ENCODE peak calls at places on chromosomes 1 and 21, in ten cellular contexts. L is adrenal gland, R is HCT116, O is esophagus squamous epithelium, T is stomach, C is IMR-90, U is Peyer's patch, V is NB4, Q is body of pancreas, W is transverse colon. A is an unnamed sample.

GRCh38 chr1:2378441-2378851 is 12.9 kb downstream of the MORN1 start:
- DNase-seq in L (no peak), R (no peak), O (no peak), T (no peak), C (no peak), U (no peak), V (no peak), Q (no peak), W (peak), A (no peak)

GRCh38 chr1:112454316-112454715 is 54.4 kb upstream of the WNT2B start:
- DNase-seq in L (no peak), R (no peak), O (no peak), T (no peak), C (no peak), U (no peak), V (no peak), Q (no peak), W (no peak), A (no peak)

GRCh38 chr1:169513208-169513607 is 27.5 kb upstream of the SLC19A2 start:
- DNase-seq in L (no peak), R (no peak), O (no peak), T (no peak), C (no peak), U (no peak), V (peak), Q (peak), W (no peak), A (no peak)

GRCh38 chr1:195376190-195376589 is 1232.0 kb downstream of the KCNT2 start:
- DNase-seq in L (no peak), R (peak), O (no peak), T (no peak), C (peak), U (no peak), V (peak), Q (no peak), W (no peak), A (no peak)

GRCh38 chr1:78079580-78079979 is 33.8 kb downstream of the GIPC2 start:
- DNase-seq in L (no peak), R (no peak), O (no peak), T (no peak), C (peak), U (no peak), V (no peak), Q (no peak), W (no peak), A (no peak)

GRCh38 chr1:43267291-43267805 is 2.4 kb upstream of the TMEM125 start:
- DNase-seq in L (no peak), R (no peak), O (no peak), T (peak), C (peak), U (peak), V (no peak), Q (peak), W (no peak), A (no peak)

GRCh38 chr1:207088161-207088560 is 499 bp upstream of the C4BPB start:
- DNase-seq in L (no peak), R (no peak), O (no peak), T (no peak), C (no peak), U (no peak), V (no peak), Q (no peak), W (no peak), A (no peak)

GRCh38 chr1:61631436-61631835 is 93.5 kb downstream of the TM2D1 start:
- DNase-seq in L (no peak), R (no peak), O (no peak), T (no peak), C (no peak), U (no peak), V (no peak), Q (no peak), W (no peak), A (no peak)

GRCh38 chr21:20443558-20444155 is 554.6 kb upstream of the NCAM2 start:
- DNase-seq in L (no peak), R (no peak), O (no peak), T (no peak), C (no peak), U (no peak), V (peak), Q (no peak), W (no peak), A (no peak)

GRCh38 chr1:214146523-214146922 is 134.4 kb upstream of the SMYD2 start:
- DNase-seq in L (no peak), R (no peak), O (no peak), T (no peak), C (no peak), U (no peak), V (no peak), Q (no peak), W (peak), A (no peak)

GRCh38 chr1:85707990-85708825 is at the start of gene ZNHIT6:
- DNase-seq in L (peak), R (peak), O (peak), T (peak), C (peak), U (peak), V (peak), Q (peak), W (peak), A (peak)
- TF ChIP-seq POLR2A in L (no peak), R (peak), O (no peak), T (no peak), C (peak), U (peak), V (peak), Q (peak), W (peak), A (no peak)

GRCh38 chr1:149916193-149916926 is 1.3 kb downstream of the SV2A start:
- DNase-seq in L (no peak), R (no peak), O (no peak), T (no peak), C (no peak), U (peak), V (peak), Q (no peak), W (no peak), A (no peak)

GRCh38 chr1:149914545-149914944 is 3.1 kb downstream of the SV2A start:
- DNase-seq in L (no peak), R (no peak), O (no peak), T (no peak), C (no peak), U (no peak), V (no peak), Q (no peak), W (no peak), A (no peak)

GRCh38 chr1:149915429-149916192 is 2.0 kb downstream of the SV2A start:
- DNase-seq in L (no peak), R (no peak), O (no peak), T (no peak), C (no peak), U (no peak), V (peak), Q (no peak), W (no peak), A (no peak)

GRCh38 chr1:149916927-149917310 is 725 bp downstream of the SV2A start:
- DNase-seq in L (no peak), R (no peak), O (no peak), T (no peak), C (no peak), U (no peak), V (no peak), Q (no peak), W (no peak), A (no peak)

GRCh38 chr1:149917590-149918144 is at the start of gene SV2A:
- DNase-seq in L (peak), R (no peak), O (no peak), T (peak), C (peak), U (peak), V (peak), Q (no peak), W (peak), A (peak)
- TF ChIP-seq POLR2A in L (no peak), R (no peak), O (no peak), T (no peak), C (no peak), U (no peak), V (no peak), Q (no peak), W (no peak), A (peak)

DNA sequence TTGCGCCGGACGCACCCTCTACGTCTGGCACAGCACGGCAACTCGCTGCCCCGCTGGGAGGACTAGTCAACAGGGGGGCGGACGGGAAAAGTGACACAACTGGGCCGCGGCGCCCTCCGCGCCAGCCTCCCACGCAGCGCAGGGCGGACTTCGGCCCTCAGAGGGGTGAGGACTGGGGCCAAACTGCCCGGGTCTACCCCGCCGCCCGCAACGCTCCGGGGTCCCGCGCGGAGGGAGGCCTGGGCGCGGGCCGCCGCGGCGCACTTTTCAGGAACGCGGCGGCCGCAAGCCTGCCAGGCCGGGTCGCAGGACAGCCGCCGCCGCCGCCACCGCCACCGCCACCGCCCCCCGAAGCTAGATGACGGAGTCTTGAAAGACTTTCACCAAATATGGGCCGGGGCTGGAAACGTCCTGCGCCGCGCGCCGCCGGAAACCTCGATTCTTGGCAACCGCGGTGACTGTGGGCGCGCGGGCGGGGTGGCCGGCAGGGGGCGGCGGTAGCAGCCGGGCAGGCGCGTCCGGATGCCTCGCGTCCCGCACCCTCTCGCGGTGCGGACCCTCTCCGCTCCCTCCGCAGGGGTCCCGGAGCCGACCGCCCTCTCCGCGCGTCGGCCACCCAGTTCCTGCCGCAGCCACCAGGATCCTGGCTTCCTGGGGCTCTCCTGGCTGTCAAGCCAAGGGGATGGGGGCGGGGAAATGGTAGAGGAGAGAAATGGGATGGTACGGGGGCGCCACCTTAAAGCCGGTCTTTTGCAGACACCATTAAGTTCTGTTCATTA is 3.7 kb upstream of the CCN1 start:
- DNase-seq in L (peak), R (peak), O (no peak), T (peak), C (peak), U (peak), V (peak), Q (peak), W (peak), A (peak)
- TF ChIP-seq POLR2A in L (peak), R (no peak), O (no peak), T (no peak), C (peak), U (peak), V (no peak), Q (peak), W (peak), A (peak)

GRCh38 chr1:151189638-151190445 is at the start of gene VPS72:
- DNase-seq in L (peak), R (peak), O (peak), T (peak), C (peak), U (peak), V (peak), Q (peak), W (peak), A (peak)
- TF ChIP-seq POLR2A in L (peak), R (peak), O (peak), T (no peak), C (peak), U (peak), V (peak), Q (no peak), W (peak), A (peak)

DNA sequence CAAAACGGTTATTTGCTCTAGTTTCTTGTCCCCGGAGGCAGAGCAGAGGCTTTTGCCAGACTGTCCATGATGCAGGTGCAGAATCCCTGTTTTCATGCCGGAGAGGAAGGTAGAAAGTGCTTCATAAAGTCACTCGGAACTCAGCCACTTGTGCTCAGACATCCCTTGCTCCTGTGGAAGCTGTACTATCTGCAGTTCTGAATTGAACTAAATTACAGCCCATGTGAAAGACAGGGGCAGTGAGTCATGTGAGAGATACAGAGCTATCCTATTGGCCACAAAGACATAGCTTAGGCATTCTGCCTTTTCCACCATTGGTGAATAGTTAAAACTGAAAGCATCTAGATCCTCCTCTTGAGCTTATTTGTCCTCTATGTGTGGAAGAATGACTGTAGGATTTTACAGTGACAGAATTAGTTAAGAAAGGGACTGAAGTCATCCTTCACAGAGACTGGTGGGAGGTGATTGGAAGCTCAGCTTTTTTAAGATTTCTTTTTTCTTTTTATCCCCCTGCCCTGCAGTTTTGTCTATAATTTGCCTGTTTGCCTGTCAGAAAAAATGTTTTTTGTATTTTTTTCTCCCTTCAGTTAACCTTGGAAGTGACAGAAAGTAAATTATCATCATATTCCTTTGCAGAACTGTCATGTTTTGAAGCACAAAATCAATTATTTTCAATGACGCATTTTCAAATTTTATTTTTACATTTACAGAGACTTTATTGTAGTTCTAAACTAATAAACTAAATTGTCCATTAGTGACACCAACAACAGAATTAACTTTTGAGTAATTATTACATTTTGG is 298.6 kb downstream of the PTPRC start:
- DNase-seq in L (peak), R (peak), O (no peak), T (no peak), C (peak), U (peak), V (peak), Q (peak), W (peak), A (peak)
- TF ChIP-seq POLR2A in L (peak), R (no peak), O (no peak), T (no peak), C (peak), U (peak), V (peak), Q (no peak), W (peak), A (peak)

GRCh38 chr1:151058682-151059341 is 610 bp downstream of the CDC42SE1 start:
- DNase-seq in L (peak), R (no peak), O (no peak), T (peak), C (peak), U (peak), V (peak), Q (peak), W (peak), A (peak)

GRCh38 chr1:151056149-151056548 is 3.3 kb downstream of the CDC42SE1 start:
- DNase-seq in L (no peak), R (no peak), O (no peak), T (no peak), C (no peak), U (peak), V (peak), Q (no peak), W (no peak), A (no peak)

GRCh38 chr1:151056574-151056973 is 2.8 kb downstream of the CDC42SE1 start:
- DNase-seq in L (peak), R (no peak), O (no peak), T (no peak), C (no peak), U (peak), V (no peak), Q (peak), W (peak), A (no peak)

GRCh38 chr1:151054971-151055547 is 4.4 kb downstream of the CDC42SE1 start:
- DNase-seq in L (no peak), R (no peak), O (no peak), T (no peak), C (no peak), U (no peak), V (no peak), Q (no peak), W (no peak), A (no peak)

DNA sequence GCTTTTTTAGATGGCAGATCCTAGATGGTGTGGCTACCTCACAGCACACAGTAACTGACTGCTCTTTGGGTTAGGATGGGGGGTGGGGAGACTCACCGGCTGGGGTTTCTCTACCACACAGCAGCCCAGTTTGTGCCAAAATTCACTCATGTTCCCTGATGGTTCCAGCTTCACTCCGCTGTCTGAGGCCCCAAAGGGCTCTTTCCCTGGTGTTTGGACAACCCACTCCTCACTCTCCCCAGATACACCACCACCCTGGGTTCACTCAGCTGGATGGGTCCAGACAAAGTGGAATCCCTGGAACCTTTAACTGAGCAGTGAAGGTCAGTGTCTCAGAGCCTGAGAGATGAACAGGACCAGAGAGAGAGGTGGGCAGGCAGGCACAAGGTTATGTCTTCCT is 3.8 kb downstream of the CDC42SE1 start:
- DNase-seq in L (no peak), R (no peak), O (no peak), T (no peak), C (no peak), U (no peak), V (no peak), Q (no peak), W (no peak), A (no peak)
- TF ChIP-seq POLR2A in L (no peak), R (no peak), O (no peak), T (no peak), C (no peak), U (no peak), V (no peak), Q (no peak), W (no peak), A (no peak)

A was measured in uterus.